ENCODE peak calls at places on chromosomes 3 and 15, in four cellular contexts. W, V, O and I are unnamed samples.

GRCh38 chr3:157261000-157261399 is 101.1 kb upstream of the CCNL1 start:
- DNase-seq in W (no peak), O (no peak), V (no peak), I (no peak)

GRCh38 chr3:97863025-97863424 is 41.2 kb downstream of the CRYBG3 start:
- DNase-seq in W (no peak), V (no peak), O (no peak), I (no peak)

GRCh38 chr15:67050062-67050461 is 15.3 kb upstream of the SMAD3 start:
- DNase-seq in W (no peak), V (no peak), O (no peak), I (no peak)

GRCh38 chr3:4421121-4421520 is 45.9 kb downstream of the SUMF1 start:
- DNase-seq in V (no peak), W (no peak), O (peak), I (no peak)

GRCh38 chr3:52108302-52109232 is 45.7 kb downstream of the POC1A start:
- DNase-seq in W (no peak), O (peak), V (no peak), I (no peak)

GRCh38 chr15:60389261-60390077 is 8.3 kb downstream of the ANXA2 start:
- DNase-seq in W (no peak), O (no peak), V (no peak), I (no peak)

GRCh38 chr3:179833294-179833693 is 180.5 kb downstream of the USP13 start:
- DNase-seq in O (no peak), W (no peak), V (no peak), I (no peak)

GRCh38 chr3:16512435-16513140 is 911 bp downstream of the RFTN1 start:
- DNase-seq in O (no peak), V (no peak), W (no peak), I (no peak)

GRCh38 chr15:40338921-40339620 is 1.7 kb downstream of the CCDC9B start:
- DNase-seq in W (peak), V (peak), O (no peak), I (no peak)

GRCh38 chr3:190552969-190553759 is 39.3 kb downstream of the IL1RAP start:
- DNase-seq in W (no peak), O (no peak), V (no peak), I (no peak)

GRCh38 chr15:78454992-78455391 is 17.0 kb downstream of the IREB2 start:
- DNase-seq in V (no peak), O (no peak), W (no peak), I (no peak)

GRCh38 chr15:78460737-78461136 is 22.7 kb downstream of the IREB2 start:
- DNase-seq in V (no peak), W (no peak), O (no peak), I (no peak)

GRCh38 chr15:78456391-78456790 is 18.4 kb downstream of the IREB2 start:
- DNase-seq in O (no peak), V (no peak), W (no peak), I (no peak)

GRCh38 chr15:78455749-78456148 is 17.7 kb downstream of the IREB2 start:
- DNase-seq in O (no peak), V (no peak), W (no peak), I (no peak)

DNA sequence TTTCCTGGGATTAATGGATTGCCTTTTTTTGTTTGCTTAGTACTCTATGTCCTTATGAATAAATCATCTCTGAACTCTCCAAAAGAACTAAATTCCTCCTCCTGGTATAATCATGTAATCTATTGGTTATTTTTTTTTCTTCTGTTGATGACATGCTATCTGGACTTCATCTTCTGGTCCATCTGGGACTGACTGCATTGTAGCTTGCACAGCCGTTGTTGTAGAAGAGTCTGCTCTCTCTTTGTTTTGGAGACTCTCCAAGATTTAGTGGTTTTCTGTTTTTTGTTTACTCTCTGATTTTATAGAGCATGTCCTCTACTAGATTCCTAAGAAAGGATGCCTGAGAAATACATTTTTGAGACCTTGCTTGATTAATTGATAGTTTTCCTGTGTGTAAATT is 19.1 kb downstream of the IREB2 start:
- DNase-seq in V (no peak), O (no peak), W (no peak), I (no peak)
- TF ChIP-seq POLR2AphosphoS5 in V (no peak), O (no peak), W (no peak), I (peak)

GRCh38 chr15:43508421-43508820 is 9.0 kb upstream of the MAP1A start:
- DNase-seq in O (no peak), W (no peak), V (no peak), I (no peak)

GRCh38 chr15:43510230-43511011 is 7.0 kb upstream of the MAP1A start:
- DNase-seq in V (peak), W (peak), O (peak), I (peak)

GRCh38 chr15:43509923-43510229 is 7.5 kb upstream of the MAP1A start:
- DNase-seq in V (no peak), W (no peak), O (peak), I (no peak)

GRCh38 chr15:43509002-43509922 is 8.1 kb upstream of the MAP1A start:
- DNase-seq in O (peak), V (no peak), W (peak), I (no peak)

DNA sequence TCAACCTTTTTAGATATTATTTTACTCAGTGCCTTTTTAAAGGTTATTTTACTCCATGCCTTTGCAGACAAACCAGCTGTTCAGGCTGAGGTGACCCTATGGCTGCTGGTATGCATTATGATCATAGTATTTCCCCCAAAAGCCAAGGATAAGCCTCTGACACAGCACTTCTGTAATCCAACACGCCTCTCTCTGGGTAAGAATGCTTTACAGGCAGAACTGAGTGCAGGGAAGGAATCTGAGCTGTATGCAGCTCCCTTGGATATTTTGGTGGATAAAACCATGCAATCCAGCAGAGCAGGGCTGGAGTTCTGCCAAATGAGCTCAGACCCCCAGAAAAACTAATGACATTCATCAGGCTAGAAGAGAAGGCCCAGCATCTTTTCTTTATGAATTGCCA is 11.7 kb upstream of the MAP1A start:
- DNase-seq in O (peak), V (no peak), W (no peak), I (no peak)
- TF ChIP-seq TCF7L2 in O (no peak), V (no peak), W (no peak), I (no peak)

DNA sequence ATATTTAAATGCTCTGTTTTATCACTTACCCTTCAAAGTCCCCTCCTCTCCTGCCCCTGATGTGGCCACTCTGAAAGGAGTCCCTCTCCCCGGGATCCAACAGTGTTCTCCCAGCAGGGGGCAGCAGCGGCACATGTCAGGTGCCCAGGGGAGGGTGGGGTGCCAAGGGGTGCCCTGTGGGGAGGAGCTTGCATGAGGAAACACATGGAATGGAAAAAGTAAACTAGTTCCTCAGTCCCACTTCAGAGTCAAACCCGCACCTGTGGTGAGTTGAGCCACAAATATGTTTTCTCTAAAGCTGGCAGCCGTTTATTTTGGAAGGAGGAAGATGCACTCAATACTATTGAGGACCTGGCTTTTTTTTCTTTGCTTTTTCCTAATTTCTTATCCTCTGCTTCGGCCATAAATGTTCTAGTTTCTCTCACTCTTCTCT is 30.1 kb upstream of the NRROS start:
- DNase-seq in W (peak), V (peak), O (peak), I (peak)
- TF ChIP-seq POLR2AphosphoS5 in W (no peak), V (no peak), O (no peak), I (no peak)

GRCh38 chr15:36858423-36858822 is 241.9 kb downstream of the MEIS2 start:
- DNase-seq in O (no peak), V (no peak), W (no peak), I (no peak)
- TF ChIP-seq TCF7L2 in O (no peak), V (no peak), W (no peak), I (no peak)

DNA sequence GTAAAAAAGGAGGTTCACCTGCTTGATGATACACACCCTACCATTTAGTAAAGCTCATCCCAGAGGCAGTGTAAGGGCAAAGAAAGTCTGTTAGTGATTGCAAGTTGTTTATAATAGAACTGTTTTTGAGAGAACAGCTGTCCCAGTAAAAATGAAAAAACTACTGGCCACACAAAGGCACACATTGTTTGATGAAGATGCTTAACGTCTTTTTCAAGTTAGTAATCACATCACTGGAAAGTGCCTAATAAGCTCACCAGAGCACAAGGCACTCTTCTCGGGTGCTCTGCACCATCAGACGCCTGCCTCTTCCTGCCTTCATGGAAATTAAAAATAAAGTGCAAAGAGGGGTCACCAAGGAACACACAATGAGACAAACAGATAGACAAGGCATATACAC is 186.9 kb downstream of the PDZRN3 start:
- DNase-seq in V (no peak), W (no peak), O (no peak), I (no peak)
- TF ChIP-seq POLR2AphosphoS5 in V (no peak), W (no peak), O (no peak), I (no peak)

GRCh38 chr15:42576776-42577175 is 1.4 kb downstream of the STARD9 start:
- DNase-seq in W (no peak), V (no peak), O (no peak), I (no peak)

GRCh38 chr15:42576040-42576594 is 711 bp downstream of the STARD9 start:
- DNase-seq in W (no peak), V (no peak), O (no peak), I (no peak)

GRCh38 chr15:42578984-42579537 is 3.7 kb downstream of the STARD9 start:
- DNase-seq in O (no peak), V (no peak), W (no peak), I (no peak)

GRCh38 chr15:42575188-42576039 is at the start of gene STARD9:
- DNase-seq in O (peak), W (peak), V (peak), I (peak)

DNA sequence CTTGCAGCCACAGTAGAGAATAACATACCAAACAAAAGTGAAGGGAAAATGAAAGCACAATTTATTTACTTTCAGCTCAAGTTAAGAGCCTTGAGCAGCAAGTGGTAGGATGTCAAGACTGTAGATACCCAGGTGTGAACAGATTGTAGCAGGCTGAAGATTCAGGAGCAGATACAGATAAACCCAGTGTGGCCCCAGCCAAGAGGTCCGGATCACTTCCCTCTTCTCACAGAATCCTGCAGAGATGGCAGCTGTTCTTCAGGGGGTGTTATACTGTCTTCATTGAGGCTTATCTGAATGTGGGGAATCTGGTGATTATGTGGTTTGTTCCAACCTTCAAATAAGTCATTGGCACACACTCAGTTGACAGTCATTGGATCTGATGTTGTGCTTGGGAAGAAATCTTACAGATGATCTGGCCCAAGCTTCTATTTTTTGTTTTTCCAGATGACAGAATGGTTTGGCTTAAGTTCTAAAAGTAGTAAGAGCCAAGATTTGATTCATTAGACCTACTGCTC is 2.2 kb downstream of the STARD9 start:
- DNase-seq in W (no peak), O (no peak), V (no peak), I (no peak)
- TF ChIP-seq TCF7L2 in W (no peak), O (no peak), V (no peak), I (no peak)